ENCODE peak calls at places on chromosomes 1 and 21, in six cellular contexts. One of them, this sample, is unnamed. For H3K4me1 and H3K27me3, the result is how much of the 10 kb centered on the place peaks cover.

GRCh38 chr1:158185770-158186705 is 5.3 kb downstream of the CD1D start:
- DNase-seq in BE2C: no peak
- DNase-seq in psoas muscle: no peak
- DNase-seq in prostate gland: no peak
- DNase-seq in aorta: peak
- DNase-seq in cardiac muscle cell: no peak
- DNase-seq in this sample: peak

GRCh38 chr1:17861685-17862084 is 106.6 kb downstream of the ACTL8 start:
- DNase-seq in BE2C: peak
- DNase-seq in psoas muscle: no peak
- DNase-seq in prostate gland: no peak
- DNase-seq in aorta: no peak
- DNase-seq in cardiac muscle cell: no peak
- DNase-seq in this sample: no peak

GRCh38 chr1:97204468-97204867 is 482.9 kb downstream of the PTBP2 start:
- DNase-seq in BE2C: no peak
- DNase-seq in psoas muscle: no peak
- DNase-seq in prostate gland: no peak
- DNase-seq in aorta: no peak
- DNase-seq in cardiac muscle cell: no peak
- DNase-seq in this sample: no peak

GRCh38 chr1:240765732-240766363 is 153.9 kb upstream of the GREM2 start:
- DNase-seq in BE2C: no peak
- DNase-seq in psoas muscle: no peak
- DNase-seq in prostate gland: no peak
- DNase-seq in aorta: no peak
- DNase-seq in cardiac muscle cell: no peak
- DNase-seq in this sample: no peak

GRCh38 chr1:27418326-27418761 is 25.9 kb downstream of the GPR3 start:
- DNase-seq in BE2C: no peak
- DNase-seq in psoas muscle: peak
- DNase-seq in prostate gland: peak
- DNase-seq in aorta: peak
- DNase-seq in cardiac muscle cell: peak
- DNase-seq in this sample: no peak

GRCh38 chr1:178066904-178067531 is 26.9 kb upstream of the RASAL2 start:
- DNase-seq in BE2C: no peak
- DNase-seq in psoas muscle: no peak
- DNase-seq in prostate gland: no peak
- DNase-seq in aorta: peak
- DNase-seq in cardiac muscle cell: no peak
- DNase-seq in this sample: no peak

GRCh38 chr1:51175278-51175677 is 60.8 kb upstream of the RNF11 start:
- DNase-seq in BE2C: no peak
- DNase-seq in psoas muscle: no peak
- DNase-seq in prostate gland: no peak
- DNase-seq in aorta: no peak
- DNase-seq in cardiac muscle cell: no peak
- DNase-seq in this sample: no peak

GRCh38 chr1:213987876-213988638 is at the start of gene PROX1:
- DNase-seq in BE2C: peak
- DNase-seq in psoas muscle: peak
- DNase-seq in prostate gland: peak
- DNase-seq in aorta: peak
- DNase-seq in cardiac muscle cell: peak
- DNase-seq in this sample: peak

GRCh38 chr1:64082459-64082858 is 121.0 kb upstream of the UBE2U start:
- DNase-seq in BE2C: no peak
- DNase-seq in psoas muscle: peak
- DNase-seq in prostate gland: no peak
- DNase-seq in aorta: peak
- DNase-seq in cardiac muscle cell: no peak
- DNase-seq in this sample: no peak

GRCh38 chr21:41418393-41418792 is 7.6 kb upstream of the MX1 start:
- DNase-seq in BE2C: no peak
- DNase-seq in psoas muscle: no peak
- DNase-seq in prostate gland: no peak
- DNase-seq in aorta: no peak
- DNase-seq in cardiac muscle cell: no peak
- DNase-seq in this sample: no peak

GRCh38 chr1:818611-819291 is 105.0 kb upstream of the SAMD11 start:
- DNase-seq in BE2C: no peak
- DNase-seq in psoas muscle: peak
- DNase-seq in prostate gland: no peak
- DNase-seq in aorta: no peak
- DNase-seq in cardiac muscle cell: no peak
- DNase-seq in this sample: no peak

GRCh38 chr1:107530543-107530942 is 389.7 kb downstream of the NTNG1 start:
- DNase-seq in BE2C: no peak
- DNase-seq in psoas muscle: no peak
- DNase-seq in prostate gland: peak
- DNase-seq in aorta: no peak
- DNase-seq in cardiac muscle cell: no peak
- DNase-seq in this sample: no peak

GRCh38 chr1:209590405-209590804 is 6.9 kb downstream of the CAMK1G start:
- DNase-seq in BE2C: peak
- DNase-seq in psoas muscle: no peak
- DNase-seq in prostate gland: no peak
- DNase-seq in aorta: no peak
- DNase-seq in cardiac muscle cell: peak
- DNase-seq in this sample: peak

GRCh38 chr1:201408815-201409200 is 9.7 kb upstream of the LAD1 start:
- DNase-seq in BE2C: no peak
- DNase-seq in psoas muscle: no peak
- DNase-seq in prostate gland: no peak
- DNase-seq in aorta: no peak
- DNase-seq in cardiac muscle cell: no peak
- DNase-seq in this sample: no peak

GRCh38 chr1:84724128-84724860 is 34.0 kb upstream of the SSX2IP start:
- DNase-seq in BE2C: peak
- DNase-seq in psoas muscle: no peak
- DNase-seq in prostate gland: no peak
- DNase-seq in aorta: no peak
- DNase-seq in cardiac muscle cell: no peak
- DNase-seq in this sample: peak

GRCh38 chr1:208137144-208137682 is 107.0 kb downstream of the PLXNA2 start:
- DNase-seq in BE2C: no peak
- DNase-seq in psoas muscle: no peak
- DNase-seq in prostate gland: no peak
- DNase-seq in aorta: no peak
- DNase-seq in cardiac muscle cell: no peak
- DNase-seq in this sample: no peak

GRCh38 chr21:45309541-45310381 is 22.1 kb upstream of the POFUT2 start:
- DNase-seq in BE2C: peak
- DNase-seq in psoas muscle: peak
- DNase-seq in prostate gland: no peak
- DNase-seq in aorta: peak
- DNase-seq in cardiac muscle cell: no peak
- DNase-seq in this sample: no peak

GRCh38 chr1:226123212-226123560 is 60.7 kb downstream of the H3-3A start:
- DNase-seq in BE2C: no peak
- DNase-seq in psoas muscle: no peak
- DNase-seq in prostate gland: no peak
- DNase-seq in aorta: peak
- DNase-seq in cardiac muscle cell: no peak
- DNase-seq in this sample: no peak

GRCh38 chr1:110557481-110557880 is 38.5 kb upstream of the KCNA10 start:
- DNase-seq in BE2C: no peak
- DNase-seq in psoas muscle: no peak
- DNase-seq in prostate gland: no peak
- DNase-seq in aorta: no peak
- DNase-seq in cardiac muscle cell: no peak
- DNase-seq in this sample: no peak

GRCh38 chr21:28069446-28069845 is 923.2 kb downstream of the LTN1 start:
- DNase-seq in BE2C: no peak
- DNase-seq in psoas muscle: no peak
- DNase-seq in prostate gland: no peak
- DNase-seq in aorta: no peak
- DNase-seq in cardiac muscle cell: no peak
- DNase-seq in this sample: no peak

GRCh38 chr1:1922782-1923680 is 4.0 kb upstream of the TMEM52 start:
- DNase-seq in BE2C: no peak
- DNase-seq in psoas muscle: no peak
- DNase-seq in prostate gland: no peak
- DNase-seq in aorta: no peak
- DNase-seq in cardiac muscle cell: peak
- DNase-seq in this sample: no peak

GRCh38 chr1:72284398-72285073 is 2.2 kb upstream of the NEGR1 start:
- DNase-seq in BE2C: peak
- DNase-seq in psoas muscle: peak
- DNase-seq in prostate gland: peak
- DNase-seq in aorta: peak
- DNase-seq in cardiac muscle cell: peak
- DNase-seq in this sample: peak

DNA sequence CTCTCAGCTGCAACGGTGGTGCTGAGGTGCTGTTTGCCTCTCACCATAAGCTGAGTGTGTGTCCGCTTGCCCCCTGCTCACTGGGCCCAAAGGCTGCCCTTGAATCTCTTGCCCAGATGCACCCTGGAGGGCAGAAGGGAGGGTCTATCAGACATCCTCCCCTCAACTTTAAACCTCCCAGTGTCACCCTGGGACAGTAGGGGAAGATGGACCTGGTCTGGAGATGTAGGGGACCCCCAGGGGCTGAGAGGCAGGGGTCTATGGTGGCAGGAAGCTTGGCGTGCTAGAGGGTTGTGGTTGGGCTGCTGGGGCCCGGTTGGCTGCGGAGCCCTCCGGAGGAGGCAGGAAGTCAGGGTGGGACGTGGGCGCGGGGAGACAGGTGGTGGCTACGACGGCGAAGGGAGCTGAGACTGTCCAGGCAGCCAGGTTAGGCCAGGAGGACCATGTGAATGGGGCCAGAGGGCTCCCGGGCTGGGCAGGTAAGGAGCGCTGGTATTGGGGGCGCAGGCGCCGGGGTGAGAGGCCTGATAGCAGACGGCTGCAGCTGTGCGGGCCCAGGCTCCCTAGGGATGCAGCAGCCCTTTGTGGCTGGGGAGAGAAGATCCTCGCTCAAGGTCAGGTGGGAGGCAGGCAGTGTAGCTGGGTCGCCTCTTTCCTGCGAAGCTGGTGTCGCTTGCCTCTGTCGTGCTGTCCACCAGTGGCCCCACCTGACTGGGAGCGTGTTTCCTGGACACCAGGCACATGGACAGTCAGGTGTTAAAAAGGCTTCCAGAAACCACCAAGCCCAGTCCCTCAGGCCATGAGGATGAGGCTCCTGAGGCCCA is at the start of gene LCK:
- DNase-seq in BE2C: no peak
- DNase-seq in psoas muscle: no peak
- DNase-seq in prostate gland: no peak
- DNase-seq in aorta: no peak
- DNase-seq in cardiac muscle cell: no peak
- DNase-seq in this sample: no peak
- H3K4me1 ChIP-seq in BE2C: under half
- H3K4me1 ChIP-seq in psoas muscle: under half
- H3K4me1 ChIP-seq in prostate gland: under half
- H3K4me1 ChIP-seq in aorta: under half
- H3K4me1 ChIP-seq in cardiac muscle cell: under half
- H3K4me1 ChIP-seq in this sample: under half

DNA sequence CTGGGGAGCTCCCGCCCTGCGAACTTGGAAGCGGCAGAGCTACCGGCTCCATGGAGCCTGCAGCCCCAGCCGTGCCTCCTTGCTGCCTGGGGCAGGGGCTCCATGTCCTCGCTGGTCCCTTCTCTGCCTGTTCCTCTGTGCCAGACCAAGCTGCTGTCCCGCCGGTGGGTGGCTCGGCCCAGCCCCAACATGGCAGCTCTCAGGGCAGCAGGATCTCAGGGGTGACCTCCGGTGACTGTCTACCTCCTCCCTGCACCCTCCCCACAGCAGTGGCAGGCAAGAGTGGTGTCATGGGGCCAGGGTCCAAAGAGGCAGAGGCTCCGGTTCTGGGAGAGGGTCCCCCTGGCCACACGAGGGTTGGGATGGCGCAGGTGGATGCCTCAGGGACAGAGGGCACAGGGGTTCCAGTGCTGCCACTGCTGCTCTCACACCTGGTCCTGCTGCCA is 45.8 kb downstream of the ATP6V1G3 start:
- DNase-seq in BE2C: no peak
- DNase-seq in psoas muscle: peak
- DNase-seq in prostate gland: no peak
- DNase-seq in aorta: no peak
- DNase-seq in cardiac muscle cell: no peak
- DNase-seq in this sample: no peak
- H3K27me3 ChIP-seq in BE2C: under half
- H3K27me3 ChIP-seq in psoas muscle: under half
- H3K27me3 ChIP-seq in prostate gland: under half
- H3K27me3 ChIP-seq in aorta: under half
- H3K27me3 ChIP-seq in cardiac muscle cell: under half
- H3K27me3 ChIP-seq in this sample: under half

GRCh38 chr1:10668241-10668761 is 128.1 kb downstream of the CASZ1 start:
- DNase-seq in BE2C: no peak
- DNase-seq in psoas muscle: no peak
- DNase-seq in prostate gland: no peak
- DNase-seq in aorta: no peak
- DNase-seq in cardiac muscle cell: no peak
- DNase-seq in this sample: no peak
- H3K4me1 ChIP-seq in BE2C: under half
- H3K4me1 ChIP-seq in psoas muscle: half or more
- H3K4me1 ChIP-seq in prostate gland: half or more
- H3K4me1 ChIP-seq in aorta: under half
- H3K4me1 ChIP-seq in cardiac muscle cell: half or more
- H3K4me1 ChIP-seq in this sample: under half

GRCh38 chr1:3296858-3297257 is 157.6 kb upstream of the ARHGEF16 start:
- DNase-seq in BE2C: no peak
- DNase-seq in psoas muscle: no peak
- DNase-seq in prostate gland: no peak
- DNase-seq in aorta: no peak
- DNase-seq in cardiac muscle cell: no peak
- DNase-seq in this sample: no peak
- H3K27me3 ChIP-seq in BE2C: under half
- H3K27me3 ChIP-seq in psoas muscle: under half
- H3K27me3 ChIP-seq in prostate gland: under half
- H3K27me3 ChIP-seq in aorta: under half
- H3K27me3 ChIP-seq in cardiac muscle cell: under half
- H3K27me3 ChIP-seq in this sample: under half

This sample was measured in HAP-1.